ENCODE peak calls at places on chromosomes 3 and 15, in seven cellular contexts. Z is HFFc6, T is HL-60, G is endothelial cell, O is Ammon's horn, F is left ventricle myocardium superior, W is lower leg skin. P is an unnamed sample.

GRCh38 chr3:28699283-28699682 is 350.7 kb upstream of the AZI2 start:
- DNase-seq in F (no peak), Z (no peak), G (no peak), W (no peak), O (no peak), T (no peak), P (no peak)

GRCh38 chr3:175672119-175672689 is 813.1 kb downstream of the NAALADL2 start:
- DNase-seq in T (no peak), G (no peak), W (no peak), Z (peak; percentile 35), F (no peak), O (peak; percentile 18), P (no peak)

GRCh38 chr15:42106278-42106677 is 11.9 kb upstream of the PLA2G4D start:
- DNase-seq in Z (no peak), F (no peak), T (no peak), G (no peak), W (no peak), O (no peak), P (no peak)

GRCh38 chr3:107598926-107599754 is 76.4 kb downstream of the BBX start:
- DNase-seq in F (peak; percentile 49), Z (peak; percentile 15), W (peak; percentile 32), G (peak; percentile 34), T (no peak), O (peak; percentile 81), P (no peak)

GRCh38 chr3:45464336-45464809 is 76.0 kb downstream of the LARS2 start:
- DNase-seq in O (peak; percentile 29), W (peak; percentile 19), G (peak; percentile 10), Z (no peak), T (peak; percentile 49), F (no peak), P (no peak)

GRCh38 chr3:194300392-194300758 is 50.8 kb downstream of the CPN2 start:
- DNase-seq in G (peak; percentile 41), F (peak; percentile 80), Z (no peak), O (peak; percentile 74), T (no peak), W (peak; percentile 78), P (no peak)

GRCh38 chr3:195269375-195270078 is 1.4 kb downstream of the XXYLT1 start:
- DNase-seq in F (no peak), T (peak; percentile 36), G (no peak), W (no peak), O (no peak), Z (no peak), P (no peak)

GRCh38 chr3:12188681-12189287 is 30.1 kb upstream of the TIMP4 start:
- DNase-seq in G (no peak), T (no peak), F (no peak), O (no peak), W (no peak), Z (no peak), P (no peak)

GRCh38 chr3:46971151-46971550 is 5.4 kb downstream of the CCDC12 start:
- DNase-seq in Z (no peak), W (no peak), O (no peak), F (peak; percentile 10), G (no peak), T (no peak), P (no peak)

GRCh38 chr3:70916375-70917055 is 604.1 kb upstream of the MDFIC2 start:
- DNase-seq in W (no peak), F (no peak), Z (no peak), T (no peak), G (no peak), O (no peak), P (no peak)

GRCh38 chr3:98855811-98856400 is 45.6 kb downstream of the DCBLD2 start:
- DNase-seq in F (no peak), O (peak; percentile 8), T (no peak), W (no peak), Z (peak; percentile 88), G (no peak), P (no peak)